ENCODE peak calls at places on chromosomes 1 and 21, in four cellular contexts. One of them, this sample, is unnamed.

GRCh38 chr1:200438911-200439310 is 29.1 kb upstream of the ZNF281 start:
- DNase-seq in fibroblast of the conjunctiva: no peak
- DNase-seq in stimulated activated CD4-positive, alpha-beta T cell treated with anti-CD3 and anti-CD28 coated beads, Interleukin-12 subunit alpha, Interleukin-12 subunit beta, amount 100 ng/mL, for 4 hours: no peak
- DNase-seq in NCI-H1417: no peak
- DNase-seq in this sample: no peak

GRCh38 chr1:190176776-190177175 is 300.9 kb downstream of the BRINP3 start:
- DNase-seq in fibroblast of the conjunctiva: no peak
- DNase-seq in stimulated activated CD4-positive, alpha-beta T cell treated with anti-CD3 and anti-CD28 coated beads, Interleukin-12 subunit alpha, Interleukin-12 subunit beta, amount 100 ng/mL, for 4 hours: no peak
- DNase-seq in NCI-H1417: no peak
- DNase-seq in this sample: no peak

GRCh38 chr1:1033731-1034437 is 14.0 kb downstream of the AGRN start:
- DNase-seq in fibroblast of the conjunctiva: no peak
- DNase-seq in stimulated activated CD4-positive, alpha-beta T cell treated with anti-CD3 and anti-CD28 coated beads, Interleukin-12 subunit alpha, Interleukin-12 subunit beta, amount 100 ng/mL, for 4 hours: peak
- DNase-seq in NCI-H1417: peak
- DNase-seq in this sample: no peak

GRCh38 chr1:201422436-201423030 is 1.0 kb upstream of the TNNI1 start:
- DNase-seq in fibroblast of the conjunctiva: no peak
- DNase-seq in stimulated activated CD4-positive, alpha-beta T cell treated with anti-CD3 and anti-CD28 coated beads, Interleukin-12 subunit alpha, Interleukin-12 subunit beta, amount 100 ng/mL, for 4 hours: no peak
- DNase-seq in NCI-H1417: no peak
- DNase-seq in this sample: no peak

GRCh38 chr1:21861602-21862429 is 49.8 kb downstream of the LDLRAD2 start:
- DNase-seq in fibroblast of the conjunctiva: no peak
- DNase-seq in stimulated activated CD4-positive, alpha-beta T cell treated with anti-CD3 and anti-CD28 coated beads, Interleukin-12 subunit alpha, Interleukin-12 subunit beta, amount 100 ng/mL, for 4 hours: no peak
- DNase-seq in NCI-H1417: no peak
- DNase-seq in this sample: no peak

GRCh38 chr21:37811711-37812110 is 104.5 kb downstream of the KCNJ6 start:
- DNase-seq in fibroblast of the conjunctiva: no peak
- DNase-seq in stimulated activated CD4-positive, alpha-beta T cell treated with anti-CD3 and anti-CD28 coated beads, Interleukin-12 subunit alpha, Interleukin-12 subunit beta, amount 100 ng/mL, for 4 hours: no peak
- DNase-seq in NCI-H1417: no peak
- DNase-seq in this sample: no peak

GRCh38 chr1:183611021-183611420 is 20.8 kb upstream of the NCF2 start:
- DNase-seq in fibroblast of the conjunctiva: no peak
- DNase-seq in stimulated activated CD4-positive, alpha-beta T cell treated with anti-CD3 and anti-CD28 coated beads, Interleukin-12 subunit alpha, Interleukin-12 subunit beta, amount 100 ng/mL, for 4 hours: no peak
- DNase-seq in NCI-H1417: no peak
- DNase-seq in this sample: no peak

GRCh38 chr1:223199094-223199647 is 56.1 kb upstream of the TLR5 start:
- DNase-seq in fibroblast of the conjunctiva: no peak
- DNase-seq in stimulated activated CD4-positive, alpha-beta T cell treated with anti-CD3 and anti-CD28 coated beads, Interleukin-12 subunit alpha, Interleukin-12 subunit beta, amount 100 ng/mL, for 4 hours: no peak
- DNase-seq in NCI-H1417: no peak
- DNase-seq in this sample: no peak

GRCh38 chr21:20647603-20648002 is 350.6 kb upstream of the NCAM2 start:
- DNase-seq in fibroblast of the conjunctiva: no peak
- DNase-seq in stimulated activated CD4-positive, alpha-beta T cell treated with anti-CD3 and anti-CD28 coated beads, Interleukin-12 subunit alpha, Interleukin-12 subunit beta, amount 100 ng/mL, for 4 hours: no peak
- DNase-seq in NCI-H1417: no peak
- DNase-seq in this sample: no peak

GRCh38 chr1:44276006-44276405 is 62.7 kb downstream of the DMAP1 start:
- DNase-seq in fibroblast of the conjunctiva: no peak
- DNase-seq in stimulated activated CD4-positive, alpha-beta T cell treated with anti-CD3 and anti-CD28 coated beads, Interleukin-12 subunit alpha, Interleukin-12 subunit beta, amount 100 ng/mL, for 4 hours: no peak
- DNase-seq in NCI-H1417: no peak
- DNase-seq in this sample: no peak

GRCh38 chr1:15089244-15089992 is 64.1 kb upstream of the TMEM51 start:
- DNase-seq in fibroblast of the conjunctiva: no peak
- DNase-seq in stimulated activated CD4-positive, alpha-beta T cell treated with anti-CD3 and anti-CD28 coated beads, Interleukin-12 subunit alpha, Interleukin-12 subunit beta, amount 100 ng/mL, for 4 hours: no peak
- DNase-seq in NCI-H1417: no peak
- DNase-seq in this sample: no peak

GRCh38 chr1:14215151-14215550 is 383.3 kb upstream of the KAZN start:
- DNase-seq in fibroblast of the conjunctiva: no peak
- DNase-seq in stimulated activated CD4-positive, alpha-beta T cell treated with anti-CD3 and anti-CD28 coated beads, Interleukin-12 subunit alpha, Interleukin-12 subunit beta, amount 100 ng/mL, for 4 hours: no peak
- DNase-seq in NCI-H1417: no peak
- DNase-seq in this sample: no peak

GRCh38 chr1:67700692-67701410 is 15.8 kb downstream of the GADD45A start:
- DNase-seq in fibroblast of the conjunctiva: no peak
- DNase-seq in stimulated activated CD4-positive, alpha-beta T cell treated with anti-CD3 and anti-CD28 coated beads, Interleukin-12 subunit alpha, Interleukin-12 subunit beta, amount 100 ng/mL, for 4 hours: no peak
- DNase-seq in NCI-H1417: peak
- DNase-seq in this sample: no peak

GRCh38 chr1:91570105-91570448 is 69.4 kb downstream of the CDC7 start:
- DNase-seq in fibroblast of the conjunctiva: no peak
- DNase-seq in stimulated activated CD4-positive, alpha-beta T cell treated with anti-CD3 and anti-CD28 coated beads, Interleukin-12 subunit alpha, Interleukin-12 subunit beta, amount 100 ng/mL, for 4 hours: no peak
- DNase-seq in NCI-H1417: no peak
- DNase-seq in this sample: no peak

GRCh38 chr1:28036431-28036830 is 52.0 kb downstream of the EYA3 start:
- DNase-seq in fibroblast of the conjunctiva: no peak
- DNase-seq in stimulated activated CD4-positive, alpha-beta T cell treated with anti-CD3 and anti-CD28 coated beads, Interleukin-12 subunit alpha, Interleukin-12 subunit beta, amount 100 ng/mL, for 4 hours: no peak
- DNase-seq in NCI-H1417: no peak
- DNase-seq in this sample: no peak

GRCh38 chr1:27109103-27109822 is 45.7 kb downstream of the SLC9A1 start:
- DNase-seq in fibroblast of the conjunctiva: no peak
- DNase-seq in stimulated activated CD4-positive, alpha-beta T cell treated with anti-CD3 and anti-CD28 coated beads, Interleukin-12 subunit alpha, Interleukin-12 subunit beta, amount 100 ng/mL, for 4 hours: peak
- DNase-seq in NCI-H1417: no peak
- DNase-seq in this sample: no peak

GRCh38 chr1:14970115-14970798 is 183.3 kb upstream of the TMEM51 start:
- DNase-seq in fibroblast of the conjunctiva: peak
- DNase-seq in stimulated activated CD4-positive, alpha-beta T cell treated with anti-CD3 and anti-CD28 coated beads, Interleukin-12 subunit alpha, Interleukin-12 subunit beta, amount 100 ng/mL, for 4 hours: no peak
- DNase-seq in NCI-H1417: no peak
- DNase-seq in this sample: no peak

GRCh38 chr1:167223144-167224103 is 2.7 kb downstream of the POU2F1 start:
- DNase-seq in fibroblast of the conjunctiva: no peak
- DNase-seq in stimulated activated CD4-positive, alpha-beta T cell treated with anti-CD3 and anti-CD28 coated beads, Interleukin-12 subunit alpha, Interleukin-12 subunit beta, amount 100 ng/mL, for 4 hours: no peak
- DNase-seq in NCI-H1417: peak
- DNase-seq in this sample: no peak

GRCh38 chr1:7515175-7515574 is 255.9 kb upstream of the VAMP3 start:
- DNase-seq in fibroblast of the conjunctiva: no peak
- DNase-seq in stimulated activated CD4-positive, alpha-beta T cell treated with anti-CD3 and anti-CD28 coated beads, Interleukin-12 subunit alpha, Interleukin-12 subunit beta, amount 100 ng/mL, for 4 hours: no peak
- DNase-seq in NCI-H1417: no peak
- DNase-seq in this sample: no peak

GRCh38 chr1:221962385-221962784 is 220.5 kb upstream of the DUSP10 start:
- DNase-seq in fibroblast of the conjunctiva: no peak
- DNase-seq in stimulated activated CD4-positive, alpha-beta T cell treated with anti-CD3 and anti-CD28 coated beads, Interleukin-12 subunit alpha, Interleukin-12 subunit beta, amount 100 ng/mL, for 4 hours: no peak
- DNase-seq in NCI-H1417: no peak
- DNase-seq in this sample: no peak

GRCh38 chr1:171486048-171486519 is 754 bp downstream of the PRRC2C start:
- DNase-seq in fibroblast of the conjunctiva: peak
- DNase-seq in stimulated activated CD4-positive, alpha-beta T cell treated with anti-CD3 and anti-CD28 coated beads, Interleukin-12 subunit alpha, Interleukin-12 subunit beta, amount 100 ng/mL, for 4 hours: peak
- DNase-seq in NCI-H1417: no peak
- DNase-seq in this sample: no peak

GRCh38 chr1:204941415-204942338 is 71.0 kb downstream of the NFASC start:
- DNase-seq in fibroblast of the conjunctiva: peak
- DNase-seq in stimulated activated CD4-positive, alpha-beta T cell treated with anti-CD3 and anti-CD28 coated beads, Interleukin-12 subunit alpha, Interleukin-12 subunit beta, amount 100 ng/mL, for 4 hours: peak
- DNase-seq in NCI-H1417: peak
- DNase-seq in this sample: peak

GRCh38 chr1:95006681-95007080 is 66.1 kb downstream of the ALG14 start:
- DNase-seq in fibroblast of the conjunctiva: no peak
- DNase-seq in stimulated activated CD4-positive, alpha-beta T cell treated with anti-CD3 and anti-CD28 coated beads, Interleukin-12 subunit alpha, Interleukin-12 subunit beta, amount 100 ng/mL, for 4 hours: no peak
- DNase-seq in NCI-H1417: no peak
- DNase-seq in this sample: no peak

GRCh38 chr1:23194119-23194984 is 22.9 kb downstream of the HTR1D start:
- DNase-seq in fibroblast of the conjunctiva: peak
- DNase-seq in stimulated activated CD4-positive, alpha-beta T cell treated with anti-CD3 and anti-CD28 coated beads, Interleukin-12 subunit alpha, Interleukin-12 subunit beta, amount 100 ng/mL, for 4 hours: no peak
- DNase-seq in NCI-H1417: no peak
- DNase-seq in this sample: no peak

GRCh38 chr1:89069955-89070354 is 4.9 kb upstream of the GBP1 start:
- DNase-seq in fibroblast of the conjunctiva: no peak
- DNase-seq in stimulated activated CD4-positive, alpha-beta T cell treated with anti-CD3 and anti-CD28 coated beads, Interleukin-12 subunit alpha, Interleukin-12 subunit beta, amount 100 ng/mL, for 4 hours: no peak
- DNase-seq in NCI-H1417: no peak
- DNase-seq in this sample: no peak

GRCh38 chr1:101338714-101339430 is 102.1 kb downstream of the S1PR1 start:
- DNase-seq in fibroblast of the conjunctiva: no peak
- DNase-seq in stimulated activated CD4-positive, alpha-beta T cell treated with anti-CD3 and anti-CD28 coated beads, Interleukin-12 subunit alpha, Interleukin-12 subunit beta, amount 100 ng/mL, for 4 hours: no peak
- DNase-seq in NCI-H1417: no peak
- DNase-seq in this sample: no peak

GRCh38 chr1:83761977-83762376 is 237.0 kb downstream of the TTLL7 start:
- DNase-seq in fibroblast of the conjunctiva: no peak
- DNase-seq in stimulated activated CD4-positive, alpha-beta T cell treated with anti-CD3 and anti-CD28 coated beads, Interleukin-12 subunit alpha, Interleukin-12 subunit beta, amount 100 ng/mL, for 4 hours: no peak
- DNase-seq in NCI-H1417: no peak
- DNase-seq in this sample: no peak

GRCh38 chr1:230120949-230121381 is 53.9 kb downstream of the GALNT2 start:
- DNase-seq in fibroblast of the conjunctiva: no peak
- DNase-seq in stimulated activated CD4-positive, alpha-beta T cell treated with anti-CD3 and anti-CD28 coated beads, Interleukin-12 subunit alpha, Interleukin-12 subunit beta, amount 100 ng/mL, for 4 hours: no peak
- DNase-seq in NCI-H1417: no peak
- DNase-seq in this sample: no peak

GRCh38 chr1:208437416-208437815 is 193.2 kb upstream of the PLXNA2 start:
- DNase-seq in fibroblast of the conjunctiva: no peak
- DNase-seq in stimulated activated CD4-positive, alpha-beta T cell treated with anti-CD3 and anti-CD28 coated beads, Interleukin-12 subunit alpha, Interleukin-12 subunit beta, amount 100 ng/mL, for 4 hours: no peak
- DNase-seq in NCI-H1417: no peak
- DNase-seq in this sample: no peak

GRCh38 chr1:149931212-149931805 is 3.7 kb upstream of the SF3B4 start:
- DNase-seq in fibroblast of the conjunctiva: no peak
- DNase-seq in stimulated activated CD4-positive, alpha-beta T cell treated with anti-CD3 and anti-CD28 coated beads, Interleukin-12 subunit alpha, Interleukin-12 subunit beta, amount 100 ng/mL, for 4 hours: no peak
- DNase-seq in NCI-H1417: no peak
- DNase-seq in this sample: no peak

GRCh38 chr1:204286841-204287387 is 72.8 kb downstream of the PLEKHA6 start:
- DNase-seq in fibroblast of the conjunctiva: no peak
- DNase-seq in stimulated activated CD4-positive, alpha-beta T cell treated with anti-CD3 and anti-CD28 coated beads, Interleukin-12 subunit alpha, Interleukin-12 subunit beta, amount 100 ng/mL, for 4 hours: no peak
- DNase-seq in NCI-H1417: no peak
- DNase-seq in this sample: no peak

GRCh38 chr1:33878392-33878791 is 14.5 kb downstream of the HMGB4 start:
- DNase-seq in fibroblast of the conjunctiva: no peak
- DNase-seq in stimulated activated CD4-positive, alpha-beta T cell treated with anti-CD3 and anti-CD28 coated beads, Interleukin-12 subunit alpha, Interleukin-12 subunit beta, amount 100 ng/mL, for 4 hours: no peak
- DNase-seq in NCI-H1417: no peak
- DNase-seq in this sample: no peak

GRCh38 chr1:82565546-82565945 is 764.8 kb downstream of the ADGRL2 start:
- DNase-seq in fibroblast of the conjunctiva: peak
- DNase-seq in stimulated activated CD4-positive, alpha-beta T cell treated with anti-CD3 and anti-CD28 coated beads, Interleukin-12 subunit alpha, Interleukin-12 subunit beta, amount 100 ng/mL, for 4 hours: no peak
- DNase-seq in NCI-H1417: no peak
- DNase-seq in this sample: no peak

GRCh38 chr21:41819856-41820281 is 53.0 kb upstream of the RIPK4 start:
- DNase-seq in fibroblast of the conjunctiva: no peak
- DNase-seq in stimulated activated CD4-positive, alpha-beta T cell treated with anti-CD3 and anti-CD28 coated beads, Interleukin-12 subunit alpha, Interleukin-12 subunit beta, amount 100 ng/mL, for 4 hours: no peak
- DNase-seq in NCI-H1417: no peak
- DNase-seq in this sample: no peak

GRCh38 chr1:40982721-40983120 is 3.2 kb downstream of the CTPS1 start:
- DNase-seq in fibroblast of the conjunctiva: no peak
- DNase-seq in stimulated activated CD4-positive, alpha-beta T cell treated with anti-CD3 and anti-CD28 coated beads, Interleukin-12 subunit alpha, Interleukin-12 subunit beta, amount 100 ng/mL, for 4 hours: no peak
- DNase-seq in NCI-H1417: no peak
- DNase-seq in this sample: no peak

GRCh38 chr1:158951956-158952355 is 20.6 kb downstream of the PYHIN1 start:
- DNase-seq in fibroblast of the conjunctiva: no peak
- DNase-seq in stimulated activated CD4-positive, alpha-beta T cell treated with anti-CD3 and anti-CD28 coated beads, Interleukin-12 subunit alpha, Interleukin-12 subunit beta, amount 100 ng/mL, for 4 hours: no peak
- DNase-seq in NCI-H1417: no peak
- DNase-seq in this sample: peak

GRCh38 chr1:182614796-182615451 is 10.7 kb upstream of the RGS16 start:
- DNase-seq in fibroblast of the conjunctiva: peak
- DNase-seq in stimulated activated CD4-positive, alpha-beta T cell treated with anti-CD3 and anti-CD28 coated beads, Interleukin-12 subunit alpha, Interleukin-12 subunit beta, amount 100 ng/mL, for 4 hours: peak
- DNase-seq in NCI-H1417: peak
- DNase-seq in this sample: peak